ENCODE peak calls at places on chromosomes 1 and 21, in eight cellular contexts. H is transverse colon; W is tibial artery; I is hepatocyte; R is CD4-positive, alpha-beta T cell; Y is AG04450; G is heart right ventricle; U is left lung. P is an unnamed sample. For H3K27me3, the result is how much of the 10 kb centered on the place peaks cover.

GRCh38 chr1:243482237-243483022 is 226.6 kb downstream of the SDCCAG8 start:
- DNase-seq in H (no peak), R (no peak), G (no peak), Y (no peak), U (no peak), W (no peak), I (peak), P (no peak)

GRCh38 chr21:45998871-45999580 is 17.5 kb downstream of the COL6A1 start:
- DNase-seq in G (no peak), I (no peak), H (no peak), U (peak), W (peak), R (no peak), Y (no peak), P (no peak)

GRCh38 chr1:81738902-81739301 is 61.8 kb upstream of the ADGRL2 start:
- DNase-seq in Y (no peak), G (no peak), U (no peak), R (no peak), W (no peak), I (no peak), H (no peak), P (no peak)

GRCh38 chr1:17645512-17645911 is 106.0 kb downstream of the ARHGEF10L start:
- DNase-seq in U (no peak), W (no peak), I (no peak), R (no peak), Y (no peak), G (no peak), H (no peak), P (no peak)

GRCh38 chr1:35568975-35569395 is 4.1 kb upstream of the TFAP2E start:
- DNase-seq in H (peak), R (peak), Y (no peak), G (no peak), I (peak), W (no peak), U (no peak), P (peak)

GRCh38 chr1:173409613-173410012 is 67.5 kb upstream of the PRDX6 start:
- DNase-seq in U (peak), W (no peak), Y (no peak), R (no peak), G (peak), I (no peak), H (peak), P (peak)

GRCh38 chr1:234978397-234979291 is 150.0 kb downstream of the TOMM20 start:
- DNase-seq in I (peak), H (peak), W (peak), G (no peak), U (peak), R (peak), Y (no peak), P (peak)

GRCh38 chr1:61699893-61700851 is 24.8 kb downstream of the TM2D1 start:
- DNase-seq in W (no peak), Y (no peak), U (no peak), R (no peak), G (no peak), I (peak), H (no peak), P (no peak)

GRCh38 chr1:20409017-20409416 is 77.0 kb downstream of the CAMK2N1 start:
- DNase-seq in I (no peak), Y (no peak), H (no peak), R (no peak), U (no peak), W (no peak), G (no peak), P (no peak)

GRCh38 chr1:25917996-25918395 is 11.8 kb upstream of the STMN1 start:
- DNase-seq in Y (no peak), W (no peak), G (no peak), R (no peak), H (no peak), U (no peak), I (no peak), P (no peak)

GRCh38 chr1:147849097-147849873 is 53.3 kb upstream of the GJA8 start:
- DNase-seq in R (no peak), H (no peak), Y (no peak), G (no peak), I (peak), W (no peak), U (no peak), P (no peak)

GRCh38 chr1:243452092-243452491 is 196.3 kb downstream of the SDCCAG8 start:
- DNase-seq in G (no peak), W (no peak), U (no peak), R (no peak), I (no peak), Y (no peak), H (no peak), P (no peak)

GRCh38 chr1:205975387-205975998 is 27.7 kb downstream of the RAB7B start:
- DNase-seq in H (no peak), Y (no peak), I (no peak), U (no peak), G (no peak), W (no peak), R (no peak), P (no peak)

GRCh38 chr1:202807367-202807925 is 775 bp downstream of the KDM5B start:
- DNase-seq in R (peak), H (peak), U (peak), Y (no peak), W (peak), I (peak), G (peak), P (peak)

GRCh38 chr1:6358757-6359567 is 34.6 kb downstream of the ACOT7 start:
- DNase-seq in Y (peak), R (peak), U (no peak), W (no peak), G (no peak), I (peak), H (peak), P (no peak)

GRCh38 chr1:213927897-213928296 is 59.9 kb upstream of the PROX1 start:
- DNase-seq in Y (no peak), U (no peak), R (no peak), G (no peak), H (no peak), I (no peak), W (no peak), P (no peak)

GRCh38 chr1:178192686-178193085 is 98.8 kb downstream of the RASAL2 start:
- DNase-seq in G (no peak), I (peak), H (peak), R (no peak), U (no peak), W (no peak), Y (peak), P (no peak)

GRCh38 chr1:43285269-43285986 is at the start of gene C1orf210:
- DNase-seq in W (no peak), Y (no peak), G (no peak), R (no peak), U (peak), I (peak), H (peak), P (no peak)

GRCh38 chr1:169999357-169999756 is 75.1 kb downstream of the KIFAP3 start:
- DNase-seq in W (peak), I (peak), R (no peak), G (no peak), Y (peak), H (no peak), U (no peak), P (no peak)

GRCh38 chr1:85245456-85245855 is 14.0 kb downstream of the C1orf52 start:
- DNase-seq in G (no peak), I (no peak), W (no peak), Y (no peak), H (no peak), U (no peak), R (no peak), P (no peak)

GRCh38 chr21:34935452-34935851 is 113.7 kb downstream of the RUNX1 start:
- DNase-seq in I (no peak), Y (no peak), H (no peak), W (no peak), R (no peak), G (no peak), U (no peak), P (no peak)

GRCh38 chr21:36613064-36613463 is 85.9 kb upstream of the SIM2 start:
- DNase-seq in W (no peak), G (no peak), R (no peak), H (no peak), Y (peak), I (no peak), U (no peak), P (no peak)

GRCh38 chr1:17439250-17440073 is at the start of gene RCC2:
- DNase-seq in G (peak), Y (peak), W (peak), U (peak), I (peak), R (peak), H (peak), P (peak)

GRCh38 chr1:204516180-204516879 is at the start of gene MDM4:
- DNase-seq in U (peak), H (peak), Y (peak), W (peak), R (peak), I (peak), G (peak), P (peak)

GRCh38 chr1:226912587-226913176 is 27.4 kb upstream of the COQ8A start:
- DNase-seq in W (peak), R (peak), Y (no peak), G (peak), H (peak), I (peak), U (peak), P (peak)

GRCh38 chr1:152565535-152566215 is 905 bp downstream of the LCE3E start:
- DNase-seq in H (no peak), R (no peak), G (no peak), I (no peak), U (no peak), Y (no peak), W (no peak), P (no peak)

GRCh38 chr21:15439726-15440125 is 290.1 kb upstream of the USP25 start:
- DNase-seq in W (no peak), Y (no peak), H (no peak), U (no peak), G (no peak), R (no peak), I (no peak), P (no peak)

GRCh38 chr1:81921851-81922462 is 121.2 kb downstream of the ADGRL2 start:
- DNase-seq in W (no peak), U (no peak), I (no peak), Y (no peak), G (no peak), H (no peak), R (no peak), P (no peak)

GRCh38 chr1:201290551-201290950 is 7.2 kb downstream of the PKP1 start:
- DNase-seq in I (no peak), G (no peak), W (no peak), R (no peak), U (no peak), Y (no peak), H (no peak), P (no peak)

GRCh38 chr1:179082308-179083030 is 599 bp downstream of the TOR3A start:
- DNase-seq in G (peak), R (peak), Y (no peak), I (peak), W (no peak), H (peak), U (peak), P (peak)

GRCh38 chr1:221921936-221922335 is 180.0 kb upstream of the DUSP10 start:
- DNase-seq in Y (no peak), G (no peak), I (no peak), W (no peak), U (no peak), R (no peak), H (no peak), P (no peak)

GRCh38 chr1:220356981-220357850 is 85.0 kb upstream of the RAB3GAP2 start:
- DNase-seq in Y (no peak), U (no peak), H (no peak), I (no peak), R (no peak), W (no peak), G (no peak), P (no peak)

GRCh38 chr1:54833146-54833545 is 32.0 kb upstream of the TTC22 start:
- DNase-seq in R (no peak), I (no peak), H (no peak), Y (no peak), W (peak), U (no peak), G (no peak), P (no peak)

GRCh38 chr1:51453010-51453409 is 66.1 kb downstream of the EPS15 start:
- DNase-seq in U (no peak), R (no peak), Y (no peak), W (no peak), H (no peak), I (no peak), G (no peak), P (no peak)

GRCh38 chr1:110746644-110747259 is 72.0 kb upstream of the KCNA3 start:
- DNase-seq in H (peak), I (peak), W (no peak), U (peak), R (peak), Y (peak), G (peak), P (no peak)

DNA sequence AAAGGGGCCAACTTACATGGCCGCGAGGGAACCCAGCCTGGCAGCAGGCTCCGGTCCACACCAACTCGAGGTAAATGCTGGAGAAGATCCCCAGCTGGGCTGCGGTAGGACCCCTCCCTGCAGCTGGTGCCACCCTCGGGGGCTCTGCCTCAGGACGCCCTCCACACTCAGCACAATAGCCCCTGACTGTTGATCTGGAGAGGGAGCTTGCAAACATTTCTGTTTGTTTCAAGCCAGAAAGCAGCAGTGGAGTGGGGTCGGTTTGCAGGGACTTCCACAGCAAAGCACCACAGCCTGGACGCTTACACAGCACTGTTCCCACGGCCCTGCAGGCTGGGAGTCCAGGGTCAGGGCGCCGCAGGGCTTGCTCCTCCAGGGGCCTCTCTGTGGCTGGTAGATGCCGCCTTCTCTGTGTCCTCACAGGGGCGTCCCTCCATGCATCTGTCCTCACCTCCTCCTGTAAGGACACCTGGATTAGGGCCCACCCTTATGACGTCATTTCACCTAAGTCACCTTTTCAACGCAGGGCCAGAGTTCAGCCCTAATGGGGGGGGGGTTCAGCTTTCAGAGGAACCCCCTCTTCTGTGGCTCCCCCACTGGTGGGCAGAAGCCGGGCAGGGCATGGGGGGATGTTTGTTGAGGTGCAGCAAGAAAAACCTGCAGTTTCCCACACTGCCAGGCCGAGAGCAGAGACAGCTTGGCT is 24.1 kb upstream of the TTC34 start:
- DNase-seq in G (no peak), R (no peak), U (no peak), I (no peak), H (no peak), Y (no peak), W (no peak), P (peak)
- H3K27me3 ChIP-seq in G (under half), R (under half), U (half or more), I (under half), H (under half), Y (under half), W (half or more), P (under half)

GRCh38 chr1:150155413-150156071 is 5.8 kb downstream of the PLEKHO1 start:
- DNase-seq in R (no peak), U (no peak), I (no peak), H (no peak), G (no peak), Y (no peak), W (no peak), P (no peak)
- H3K27ac ChIP-seq in R (no peak), U (no peak), I (no peak), H (peak), G (peak), Y (peak), W (peak), P (no peak)

DNA sequence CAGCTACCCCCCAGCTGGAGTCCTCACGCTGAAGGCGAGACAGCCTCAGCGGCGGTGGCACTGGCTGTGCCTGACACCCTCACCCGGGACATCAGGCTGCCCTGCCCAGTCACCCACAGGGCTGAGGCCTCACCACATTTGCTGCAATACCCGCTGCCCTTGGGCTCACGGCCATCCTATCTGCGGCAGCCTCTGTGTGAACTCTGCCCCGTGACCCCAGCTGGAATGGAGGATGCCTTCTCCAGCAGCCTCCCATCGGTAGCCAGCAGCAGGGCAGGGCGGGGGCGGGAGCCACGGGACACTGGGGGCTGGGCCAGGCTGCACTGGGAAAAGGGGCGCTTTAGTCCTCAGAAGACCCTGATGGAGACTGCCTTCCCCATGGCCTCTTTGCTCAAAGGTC is 112.4 kb upstream of the ZBTB40 start:
- DNase-seq in U (no peak), Y (no peak), G (no peak), H (no peak), W (no peak), R (no peak), I (no peak), P (no peak)
- H3K27me3 ChIP-seq in U (half or more), Y (half or more), G (under half), H (under half), W (half or more), R (under half), I (under half), P (half or more)

DNA sequence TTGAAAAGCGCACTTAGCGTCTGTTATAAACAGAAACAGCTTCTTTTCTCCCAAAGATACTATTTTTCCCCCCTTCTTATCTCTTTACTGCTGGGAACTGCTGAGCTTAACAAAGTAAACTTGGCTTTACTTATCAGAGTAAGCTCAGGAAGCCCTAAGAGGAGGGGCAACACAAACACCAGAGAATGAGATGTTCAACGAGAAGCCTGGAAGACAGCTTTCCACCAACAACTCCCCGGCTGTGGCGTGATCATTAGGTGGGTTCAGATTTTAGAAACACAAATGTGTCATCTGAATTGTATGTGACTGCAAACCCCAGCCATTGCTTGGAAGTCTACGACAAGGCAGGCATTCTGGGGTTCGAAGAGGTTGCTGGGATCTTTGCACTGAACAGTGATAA is 181.2 kb upstream of the ESRRG start:
- DNase-seq in G (no peak), W (no peak), I (peak), H (no peak), U (no peak), R (no peak), Y (no peak), P (no peak)
- H3K27ac ChIP-seq in G (no peak), W (no peak), I (peak), H (no peak), U (no peak), R (no peak), Y (no peak), P (no peak)

GRCh38 chr1:39696448-39696847 is 5.2 kb upstream of the HPCAL4 start:
- DNase-seq in H (no peak), U (no peak), G (no peak), W (no peak), I (no peak), Y (no peak), R (no peak), P (no peak)

GRCh38 chr1:39699419-39699818 is 8.2 kb upstream of the HPCAL4 start:
- DNase-seq in G (no peak), U (no peak), R (no peak), H (no peak), W (no peak), I (no peak), Y (no peak), P (no peak)

GRCh38 chr1:39701092-39701460 is 9.8 kb upstream of the HPCAL4 start:
- DNase-seq in U (no peak), R (no peak), G (peak), W (no peak), H (no peak), I (peak), Y (no peak), P (no peak)

GRCh38 chr1:39700348-39700747 is 9.1 kb upstream of the HPCAL4 start:
- DNase-seq in U (no peak), W (no peak), I (no peak), G (no peak), H (no peak), R (no peak), Y (no peak), P (no peak)

GRCh38 chr1:39698568-39698967 is 7.3 kb upstream of the HPCAL4 start:
- DNase-seq in I (no peak), H (no peak), W (no peak), U (no peak), Y (no peak), G (no peak), R (no peak), P (no peak)
- H3K27me3 ChIP-seq in I (under half), H (under half), W (under half), U (half or more), Y (half or more), G (under half), R (under half), P (under half)

GRCh38 chr1:41005876-41006275 is 15.6 kb downstream of the SLFNL1 start:
- DNase-seq in Y (no peak), G (no peak), H (no peak), W (no peak), U (no peak), R (no peak), I (no peak), P (no peak)

GRCh38 chr1:41006942-41007865 is 14.3 kb downstream of the SLFNL1 start:
- DNase-seq in R (no peak), I (no peak), H (no peak), Y (no peak), U (no peak), G (no peak), W (no peak), P (no peak)

GRCh38 chr1:41003127-41003639 is 18.3 kb downstream of the SLFNL1 start:
- DNase-seq in Y (no peak), W (no peak), G (no peak), R (no peak), U (no peak), H (no peak), I (no peak), P (no peak)

GRCh38 chr1:40998668-40999067 is 19.2 kb downstream of the CTPS1 start:
- DNase-seq in I (no peak), R (no peak), Y (no peak), G (no peak), W (no peak), H (no peak), U (no peak), P (no peak)

DNA sequence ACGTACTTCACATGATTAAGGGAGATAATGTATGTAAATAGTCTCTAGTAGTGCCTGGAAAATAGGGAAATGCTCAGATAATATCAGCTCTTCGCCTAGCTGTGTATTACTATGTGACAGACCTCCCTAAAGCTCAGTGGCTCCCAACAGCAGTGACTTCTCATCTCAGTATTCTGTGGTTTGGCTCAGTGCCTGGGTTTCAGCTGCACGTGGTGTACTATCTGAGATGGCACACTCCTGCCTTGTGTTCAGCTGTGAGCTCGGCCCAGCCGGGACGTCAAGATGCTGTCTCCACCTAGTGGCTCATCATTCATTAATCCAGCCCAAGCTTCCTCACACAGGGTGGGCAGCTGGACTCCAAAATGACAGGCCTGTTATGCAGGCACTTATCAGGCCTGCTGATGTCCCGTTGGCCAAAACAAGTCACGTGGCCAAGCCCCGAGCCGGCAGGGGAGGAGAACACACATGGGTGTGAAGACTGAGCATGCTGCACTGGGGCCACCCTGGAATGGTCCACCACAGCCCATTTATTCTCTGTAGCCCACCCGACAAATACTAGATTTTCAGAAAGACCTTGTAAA is 17.8 kb downstream of the SLFNL1 start:
- DNase-seq in Y (peak), H (peak), R (peak), W (peak), I (peak), G (peak), U (peak), P (peak)
- H3K27ac ChIP-seq in Y (peak), H (peak), R (no peak), W (peak), I (no peak), G (peak), U (no peak), P (peak)

GRCh38 chr21:44498280-44498964 is 41.6 kb downstream of the KRTAP10-1 start:
- DNase-seq in H (no peak), G (no peak), W (no peak), U (no peak), Y (no peak), I (no peak), R (no peak), P (no peak)
- H3K27me3 ChIP-seq in H (under half), G (under half), W (half or more), U (under half), Y (under half), I (under half), R (under half), P (under half)

P was measured in psoas muscle.